ENCODE peak calls at places on chromosomes 4 and X, in five cellular contexts. One of them, this sample, is unnamed.
A peak's percentile ranks its signal among the peaks of the same experiment; 100 is the strongest.

GRCh38 chrX:54994668-54995452 is 872 bp upstream of the PFKFB1 start:
- DNase-seq in fibroblast of lung: no peak
- DNase-seq in GM23248: no peak
- DNase-seq in mesendoderm: no peak
- DNase-seq in PC-9: no peak
- DNase-seq in this sample: no peak

GRCh38 chr4:142404191-142404611 is 441.9 kb downstream of the INPP4B start:
- DNase-seq in GM23248: peak; percentile 95
- DNase-seq in fibroblast of lung: peak; percentile 62
- DNase-seq in PC-9: no peak
- DNase-seq in mesendoderm: no peak
- DNase-seq in this sample: no peak

GRCh38 chrX:94961730-94962129 is 1287.7 kb downstream of the FAM133A start:
- DNase-seq in GM23248: no peak
- DNase-seq in fibroblast of lung: no peak
- DNase-seq in mesendoderm: peak; percentile 10
- DNase-seq in PC-9: no peak
- DNase-seq in this sample: no peak

GRCh38 chr4:101102114-101102752 is 245.1 kb downstream of the PPP3CA start:
- DNase-seq in PC-9: no peak
- DNase-seq in GM23248: peak; percentile 68
- DNase-seq in mesendoderm: no peak
- DNase-seq in fibroblast of lung: peak; percentile 96
- DNase-seq in this sample: no peak

GRCh38 chr4:99934891-99935290 is 11.5 kb downstream of the DNAJB14 start:
- DNase-seq in mesendoderm: no peak
- DNase-seq in PC-9: no peak
- DNase-seq in fibroblast of lung: peak; percentile 47
- DNase-seq in GM23248: peak; percentile 49
- DNase-seq in this sample: no peak

GRCh38 chrX:40099046-40099968 is 1.5 kb upstream of the BCOR start:
- DNase-seq in GM23248: peak; percentile 59
- DNase-seq in mesendoderm: peak; percentile 43
- DNase-seq in fibroblast of lung: no peak
- DNase-seq in PC-9: no peak
- DNase-seq in this sample: peak; percentile 79

GRCh38 chr4:89212666-89213381 is 94.8 kb downstream of the GPRIN3 start:
- DNase-seq in PC-9: no peak
- DNase-seq in mesendoderm: no peak
- DNase-seq in fibroblast of lung: no peak
- DNase-seq in GM23248: peak; percentile 59
- DNase-seq in this sample: no peak

GRCh38 chrX:18449271-18449670 is 23.9 kb downstream of the CDKL5 start:
- DNase-seq in GM23248: no peak
- DNase-seq in fibroblast of lung: no peak
- DNase-seq in mesendoderm: no peak
- DNase-seq in PC-9: no peak
- DNase-seq in this sample: no peak

GRCh38 chrX:72351606-72352338 is 46.1 kb upstream of the CITED1 start:
- DNase-seq in fibroblast of lung: peak; percentile 9
- DNase-seq in mesendoderm: no peak
- DNase-seq in GM23248: peak; percentile 53
- DNase-seq in PC-9: no peak
- DNase-seq in this sample: no peak

GRCh38 chr4:45442466-45442865 is 681.4 kb downstream of the GABRG1 start:
- DNase-seq in GM23248: peak; percentile 24
- DNase-seq in mesendoderm: peak; percentile 7
- DNase-seq in PC-9: no peak
- DNase-seq in fibroblast of lung: peak; percentile 33
- DNase-seq in this sample: no peak

GRCh38 chrX:149453030-149453429 is 52.1 kb downstream of the IDS start:
- DNase-seq in mesendoderm: peak; percentile 69
- DNase-seq in PC-9: peak; percentile 60
- DNase-seq in GM23248: peak; percentile 76
- DNase-seq in fibroblast of lung: peak; percentile 35
- DNase-seq in this sample: no peak

GRCh38 chrX:49291615-49292337 is 11.7 kb upstream of the GAGE10 start:
- DNase-seq in GM23248: peak; percentile 58
- DNase-seq in PC-9: no peak
- DNase-seq in fibroblast of lung: peak; percentile 59
- DNase-seq in mesendoderm: peak; percentile 78
- DNase-seq in this sample: peak; percentile 78

GRCh38 chr4:107689912-107690587 is 30.0 kb downstream of the PAPSS1 start:
- DNase-seq in PC-9: peak; percentile 92
- DNase-seq in GM23248: peak; percentile 94
- DNase-seq in mesendoderm: no peak
- DNase-seq in fibroblast of lung: peak; percentile 58
- DNase-seq in this sample: no peak

GRCh38 chr4:122703868-122704267 is 28.6 kb upstream of the BBS12 start:
- DNase-seq in PC-9: no peak
- DNase-seq in GM23248: peak; percentile 26
- DNase-seq in mesendoderm: peak; percentile 72
- DNase-seq in fibroblast of lung: no peak
- DNase-seq in this sample: no peak

GRCh38 chr4:6464842-6465588 is 7.4 kb downstream of the PPP2R2C start:
- DNase-seq in PC-9: no peak
- DNase-seq in fibroblast of lung: no peak
- DNase-seq in GM23248: no peak
- DNase-seq in mesendoderm: peak; percentile 59
- DNase-seq in this sample: peak; percentile 55

GRCh38 chr4:6379787-6380745 is 92.3 kb downstream of the PPP2R2C start:
- DNase-seq in fibroblast of lung: no peak
- DNase-seq in mesendoderm: peak; percentile 21
- DNase-seq in PC-9: no peak
- DNase-seq in GM23248: no peak
- DNase-seq in this sample: no peak

GRCh38 chr4:171812377-171813194 is 618 bp upstream of the GALNTL6 start:
- DNase-seq in GM23248: no peak
- DNase-seq in fibroblast of lung: no peak
- DNase-seq in PC-9: no peak
- DNase-seq in mesendoderm: peak; percentile 24
- DNase-seq in this sample: peak; percentile 40

GRCh38 chr4:185235480-185236154 is 26.2 kb downstream of the SNX25 start:
- DNase-seq in PC-9: peak; percentile 82
- DNase-seq in mesendoderm: peak; percentile 97
- DNase-seq in GM23248: no peak
- DNase-seq in fibroblast of lung: peak; percentile 44
- DNase-seq in this sample: no peak

GRCh38 chrX:117996918-117997480 is 119.6 kb downstream of the KLHL13 start:
- DNase-seq in PC-9: no peak
- DNase-seq in GM23248: no peak
- DNase-seq in mesendoderm: peak; percentile 7
- DNase-seq in fibroblast of lung: peak; percentile 23
- DNase-seq in this sample: no peak

GRCh38 chr4:26199566-26199965 is 121.2 kb upstream of the RBPJ start:
- DNase-seq in fibroblast of lung: no peak
- DNase-seq in GM23248: no peak
- DNase-seq in PC-9: no peak
- DNase-seq in mesendoderm: no peak
- DNase-seq in this sample: no peak

GRCh38 chr4:83231620-83232056 is 53.0 kb downstream of the COQ2 start:
- DNase-seq in mesendoderm: no peak
- DNase-seq in PC-9: peak; percentile 80
- DNase-seq in fibroblast of lung: no peak
- DNase-seq in GM23248: peak; percentile 18
- DNase-seq in this sample: no peak

DNA sequence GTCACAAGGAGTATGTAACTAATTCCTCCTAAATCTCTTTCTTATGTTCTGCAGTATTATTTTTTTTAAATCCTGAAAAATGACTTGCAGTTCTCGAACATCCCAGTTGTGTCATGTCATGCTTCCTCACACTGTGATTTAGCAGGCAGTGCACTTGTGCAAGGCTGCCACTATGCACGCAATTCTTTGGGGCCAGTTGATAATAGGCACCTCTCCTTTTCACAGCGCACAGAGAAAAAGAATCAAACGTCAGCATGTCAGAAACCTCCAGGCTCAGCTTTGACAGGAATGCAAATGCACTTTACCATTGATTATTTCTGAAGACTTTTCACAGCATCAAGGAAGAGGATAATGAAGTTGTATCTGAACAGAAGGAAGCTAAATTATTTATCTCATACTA is 62.9 kb downstream of the FGF13 start:
- DNase-seq in mesendoderm: no peak
- DNase-seq in fibroblast of lung: no peak
- DNase-seq in GM23248: no peak
- DNase-seq in PC-9: no peak
- DNase-seq in this sample: no peak
- H3K4me2 ChIP-seq in mesendoderm: no peak overlapping the region
- H3K4me2 ChIP-seq in fibroblast of lung: no peak overlapping the region
- H3K4me2 ChIP-seq in GM23248: no peak overlapping the region
- H3K4me2 ChIP-seq in PC-9: no peak overlapping the region
- H3K4me2 ChIP-seq in this sample: no peak overlapping the region

DNA sequence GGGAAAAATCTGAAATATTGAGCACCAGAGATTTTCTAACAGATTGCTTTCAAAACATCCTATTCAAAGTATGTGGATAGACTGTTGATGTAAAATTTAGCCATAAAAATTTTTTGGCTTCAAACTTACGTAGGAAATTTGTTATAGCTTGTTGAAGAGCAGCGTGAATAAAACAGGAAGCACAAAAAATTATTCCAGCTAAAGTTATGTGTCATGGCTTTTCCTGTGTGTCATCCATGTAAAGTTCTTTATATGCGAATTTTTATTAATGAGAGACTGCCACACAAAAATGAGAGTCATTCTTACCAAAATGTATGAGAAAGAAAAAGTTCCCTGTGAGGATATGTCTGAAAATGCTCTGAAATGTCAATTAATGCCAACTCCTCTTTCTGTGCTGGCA is 19.5 kb downstream of the EPGN start:
- DNase-seq in mesendoderm: no peak
- DNase-seq in GM23248: peak; percentile 52
- DNase-seq in fibroblast of lung: no peak
- DNase-seq in PC-9: no peak
- DNase-seq in this sample: no peak
- H3K4me2 ChIP-seq in mesendoderm: no peak overlapping the region
- H3K4me2 ChIP-seq in GM23248: peak overlapping the region; percentile 60
- H3K4me2 ChIP-seq in fibroblast of lung: no peak overlapping the region
- H3K4me2 ChIP-seq in PC-9: no peak overlapping the region
- H3K4me2 ChIP-seq in this sample: no peak overlapping the region

GRCh38 chrX:38941675-38942074 is 140.4 kb downstream of the MID1IP1 start:
- DNase-seq in fibroblast of lung: peak; percentile 47
- DNase-seq in GM23248: peak; percentile 47
- DNase-seq in PC-9: no peak
- DNase-seq in mesendoderm: no peak
- DNase-seq in this sample: no peak
- H3K4me2 ChIP-seq in fibroblast of lung: no peak overlapping the region
- H3K4me2 ChIP-seq in GM23248: peak overlapping the region; percentile 12
- H3K4me2 ChIP-seq in PC-9: no peak overlapping the region
- H3K4me2 ChIP-seq in mesendoderm: no peak overlapping the region
- H3K4me2 ChIP-seq in this sample: no peak overlapping the region

GRCh38 chr4:57605374-57605773 is 495.2 kb upstream of the IGFBP7 start:
- DNase-seq in mesendoderm: no peak
- DNase-seq in fibroblast of lung: no peak
- DNase-seq in PC-9: no peak
- DNase-seq in GM23248: no peak
- DNase-seq in this sample: no peak
- H3K4me2 ChIP-seq in mesendoderm: no peak overlapping the region
- H3K4me2 ChIP-seq in fibroblast of lung: no peak overlapping the region
- H3K4me2 ChIP-seq in PC-9: no peak overlapping the region
- H3K4me2 ChIP-seq in GM23248: no peak overlapping the region
- H3K4me2 ChIP-seq in this sample: no peak overlapping the region

GRCh38 chrX:15737188-15737956 is 698 bp upstream of the CA5B start:
- DNase-seq in PC-9: peak; percentile 40
- DNase-seq in mesendoderm: no peak
- DNase-seq in GM23248: peak; percentile 26
- DNase-seq in fibroblast of lung: no peak
- DNase-seq in this sample: no peak
- H3K4me2 ChIP-seq in PC-9: peak overlapping the region; percentile 95
- H3K4me2 ChIP-seq in mesendoderm: no peak overlapping the region
- H3K4me2 ChIP-seq in GM23248: peak overlapping the region; percentile 75
- H3K4me2 ChIP-seq in fibroblast of lung: peak overlapping the region; percentile 82
- H3K4me2 ChIP-seq in this sample: peak overlapping the region; percentile 78

DNA sequence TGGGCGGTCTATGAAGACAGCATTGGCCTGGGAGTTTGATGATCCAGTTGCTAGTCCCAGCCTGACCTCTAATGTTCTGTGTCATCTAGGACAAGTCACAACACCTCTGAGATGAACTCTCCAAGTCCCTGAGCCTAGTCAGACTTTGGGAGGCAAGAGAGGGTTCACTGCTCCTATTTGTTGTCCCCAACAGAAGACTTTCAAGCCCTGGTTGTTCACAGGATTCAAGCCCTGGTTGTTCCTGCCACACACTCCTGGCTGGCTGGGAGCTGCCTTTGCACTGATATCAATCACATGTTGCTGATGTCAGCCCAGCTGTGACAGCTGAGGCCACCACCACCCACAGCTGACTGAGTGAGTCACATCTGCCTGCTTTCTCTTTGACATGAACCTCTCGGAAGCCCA is 253.2 kb upstream of the RASGEF1B start:
- DNase-seq in GM23248: peak; percentile 2
- DNase-seq in mesendoderm: peak; percentile 87
- DNase-seq in fibroblast of lung: peak; percentile 2
- DNase-seq in PC-9: no peak
- DNase-seq in this sample: no peak
- H3K4me2 ChIP-seq in GM23248: no peak overlapping the region
- H3K4me2 ChIP-seq in mesendoderm: no peak overlapping the region
- H3K4me2 ChIP-seq in fibroblast of lung: no peak overlapping the region
- H3K4me2 ChIP-seq in PC-9: no peak overlapping the region
- H3K4me2 ChIP-seq in this sample: no peak overlapping the region